ENCODE peak calls at places on chromosome 10, in four cellular contexts. B, G, I and T are unnamed samples.

GRCh38 chr10:90999512-91000172 is 78.8 kb upstream of the ANKRD1 start:
- DNase-seq in B (no peak), G (no peak), I (no peak), T (no peak)

GRCh38 chr10:111990734-111991133 is 192.8 kb downstream of the GPAM start:
- DNase-seq in B (no peak), G (no peak), I (no peak), T (no peak)

GRCh38 chr10:62373995-62374861 is at the start of gene ZNF365:
- DNase-seq in B (no peak), G (no peak), I (peak; percentile 52), T (no peak)

GRCh38 chr10:108250954-108251620 is 1086.6 kb upstream of the SORCS1 start:
- DNase-seq in B (no peak), G (no peak), I (peak; percentile 66), T (no peak)

GRCh38 chr10:78082636-78083035 is 49.0 kb downstream of the RPS24 start:
- DNase-seq in B (no peak), G (no peak), I (no peak), T (no peak)

GRCh38 chr10:100730739-100731602 is 14.4 kb upstream of the PAX2 start:
- DNase-seq in B (no peak), G (no peak), I (peak; percentile 24), T (no peak)

GRCh38 chr10:32055478-32056135 is 618 bp downstream of the KIF5B start:
- DNase-seq in B (peak; percentile 40), G (peak; percentile 46), I (peak; percentile 50), T (peak; percentile 55)

GRCh38 chr10:30751678-30752331 is 122.3 kb upstream of the LYZL2 start:
- DNase-seq in B (no peak), G (no peak), I (peak; percentile 41), T (peak; percentile 31)

GRCh38 chr10:24488631-24489030 is 235.1 kb downstream of the ARHGAP21 start:
- DNase-seq in B (no peak), G (no peak), I (no peak), T (peak; percentile 70)

GRCh38 chr10:79483299-79483698 is 29.0 kb upstream of the EIF5AL1 start:
- DNase-seq in B (no peak), G (no peak), I (no peak), T (no peak)

GRCh38 chr10:102678842-102679289 is 34.6 kb downstream of the TRIM8 start:
- DNase-seq in B (no peak), G (peak; percentile 72), I (peak; percentile 29), T (peak; percentile 49)

GRCh38 chr10:101512741-101513140 is 75.3 kb downstream of the POLL start:
- DNase-seq in B (no peak), G (no peak), I (peak; percentile 57), T (no peak)

GRCh38 chr10:78337646-78338391 is 304.2 kb downstream of the RPS24 start:
- DNase-seq in B (no peak), G (no peak), I (no peak), T (peak; percentile 3)

GRCh38 chr10:15258255-15258654 is 89.8 kb upstream of the NMT2 start:
- DNase-seq in B (no peak), G (no peak), I (no peak), T (no peak)

GRCh38 chr10:113087082-113088029 is 137.3 kb downstream of the TCF7L2 start:
- DNase-seq in B (no peak), G (no peak), I (peak; percentile 100), T (no peak)